ENCODE peak calls at places on chromosomes 7 and 10, in nine cellular contexts. O is T-helper 22 cell; M is CD4-positive, CD25-positive, alpha-beta regulatory T cell; A is adrenal gland; C is ecto neural progenitor cell; L is epithelial cell of esophagus; H is non-pigmented ciliary epithelial cell; Q is lung; T is progenitor cell of endocrine pancreas. R is an unnamed sample.

GRCh38 chr7:31852438-31852837 is 165.4 kb downstream of the PPP1R17 start:
- DNase-seq in O (no peak), M (no peak), A (no peak), C (no peak), L (no peak), H (no peak), Q (no peak), T (no peak), R (no peak)

GRCh38 chr7:131042269-131043160 is 285.2 kb upstream of the MKLN1 start:
- DNase-seq in O (no peak), M (no peak), A (no peak), C (no peak), L (no peak), H (no peak), Q (no peak), T (no peak), R (no peak)

GRCh38 chr10:1548596-1548995 is 188.7 kb downstream of the ADARB2 start:
- DNase-seq in O (no peak), M (no peak), A (no peak), C (no peak), L (no peak), H (no peak), Q (no peak), T (no peak), R (no peak)

GRCh38 chr7:96204601-96205000 is 117.3 kb downstream of the SLC25A13 start:
- DNase-seq in O (no peak), M (no peak), A (no peak), C (no peak), L (no peak), H (no peak), Q (no peak), T (no peak), R (no peak)

GRCh38 chr10:11823122-11823988 is at the start of gene PROSER2:
- DNase-seq in O (no peak), M (no peak), A (no peak), C (peak), L (peak), H (no peak), Q (peak), T (peak), R (no peak)

GRCh38 chr7:79176859-79177477 is 276.5 kb downstream of the MAGI2 start:
- DNase-seq in O (no peak), M (no peak), A (peak), C (no peak), L (peak), H (peak), Q (no peak), T (no peak), R (peak)

GRCh38 chr7:28957064-28957821 is 887 bp downstream of the TRIL start:
- DNase-seq in O (no peak), M (no peak), A (peak), C (peak), L (peak), H (no peak), Q (peak), T (peak), R (peak)

GRCh38 chr10:122128357-122128756 is 139.4 kb downstream of the TACC2 start:
- DNase-seq in O (no peak), M (no peak), A (peak), C (no peak), L (no peak), H (no peak), Q (no peak), T (no peak), R (no peak)

GRCh38 chr10:36114913-36115312 is 472.8 kb upstream of the FZD8 start:
- DNase-seq in O (no peak), M (no peak), A (no peak), C (no peak), L (peak), H (peak), Q (peak), T (no peak), R (no peak)

GRCh38 chr10:107548301-107548700 is 383.8 kb upstream of the SORCS1 start:
- DNase-seq in O (no peak), M (no peak), A (no peak), C (no peak), L (no peak), H (no peak), Q (no peak), T (no peak), R (no peak)